ENCODE peak calls at places on chromosome 1, in five cellular contexts. L is NCI-H187 treated with DMSO at 0.1 percent for 48 hours, Y is germinal center, J is KG1, I is H1. T is an unnamed sample.

GRCh38 chr1:39816431-39817090 is 27.9 kb upstream of the BMP8B start:
- DNase-seq in L (no peak), Y (peak), J (no peak), I (peak), T (no peak)

GRCh38 chr1:195748969-195749368 is 859.3 kb downstream of the KCNT2 start:
- DNase-seq in L (no peak), Y (no peak), J (no peak), I (no peak), T (no peak)

GRCh38 chr1:16158993-16159831 is 3.3 kb upstream of the EPHA2 start:
- DNase-seq in L (no peak), Y (no peak), J (no peak), I (no peak), T (no peak)

GRCh38 chr1:4825841-4826450 is 171.5 kb downstream of the AJAP1 start:
- DNase-seq in L (no peak), Y (peak), J (no peak), I (no peak), T (no peak)

GRCh38 chr1:44653107-44653964 is 20.9 kb downstream of the TMEM53 start:
- DNase-seq in L (no peak), Y (no peak), J (no peak), I (no peak), T (no peak)

GRCh38 chr1:230231739-230232075 is 164.7 kb downstream of the GALNT2 start:
- DNase-seq in L (no peak), Y (no peak), J (no peak), I (no peak), T (no peak)

GRCh38 chr1:1082239-1083180 is 8.4 kb upstream of the RNF223 start:
- DNase-seq in L (no peak), Y (no peak), J (no peak), I (no peak), T (no peak)

GRCh38 chr1:163372576-163372975 is 50.8 kb downstream of the NUF2 start:
- DNase-seq in L (no peak), Y (no peak), J (no peak), I (no peak), T (no peak)

GRCh38 chr1:152107289-152107983 is 7.8 kb downstream of the TCHH start:
- DNase-seq in L (no peak), Y (no peak), J (no peak), I (peak), T (no peak)

GRCh38 chr1:12076425-12077005 is 13.4 kb downstream of the TNFRSF8 start:
- DNase-seq in L (no peak), Y (no peak), J (no peak), I (no peak), T (no peak)

GRCh38 chr1:242245255-242245654 is 246.4 kb upstream of the MAP1LC3C start:
- DNase-seq in L (no peak), Y (no peak), J (no peak), I (no peak), T (no peak)

GRCh38 chr1:222009105-222009730 is 267.3 kb upstream of the DUSP10 start:
- DNase-seq in L (no peak), Y (peak), J (peak), I (no peak), T (peak)

GRCh38 chr1:82269466-82269865 is 468.7 kb downstream of the ADGRL2 start:
- DNase-seq in L (no peak), Y (no peak), J (no peak), I (no peak), T (no peak)

GRCh38 chr1:159652506-159652905 is 61.9 kb downstream of the CRP start:
- DNase-seq in L (no peak), Y (no peak), J (no peak), I (no peak), T (no peak)

GRCh38 chr1:198669023-198669698 is 30.3 kb downstream of the PTPRC start:
- DNase-seq in L (no peak), Y (no peak), J (no peak), I (no peak), T (no peak)

GRCh38 chr1:112083487-112083886 is 94.0 kb upstream of the KCND3 start:
- DNase-seq in L (no peak), Y (no peak), J (no peak), I (no peak), T (no peak)

T was measured in iPS DF 19.7.